ENCODE peak calls at places on chromosomes 2 and 18, in six cellular contexts. One of them, this sample, is unnamed.

GRCh38 chr2:130797493-130798435 is 39.0 kb upstream of the ARHGEF4 start:
- DNase-seq in body of pancreas: peak; percentile 88
- DNase-seq in effector memory CD4-positive, alpha-beta T cell: peak; percentile 76
- DNase-seq in SK-N-SH: peak; percentile 93
- DNase-seq in SK-N-MC: no peak
- DNase-seq in neuronal stem cell: peak; percentile 91
- DNase-seq in this sample: peak; percentile 83

GRCh38 chr2:207768891-207769596 is 662 bp downstream of the FZD5 start:
- DNase-seq in body of pancreas: peak; percentile 40
- DNase-seq in effector memory CD4-positive, alpha-beta T cell: no peak
- DNase-seq in SK-N-SH: no peak
- DNase-seq in SK-N-MC: no peak
- DNase-seq in neuronal stem cell: peak; percentile 45
- DNase-seq in this sample: peak; percentile 52

GRCh38 chr2:176188969-176189665 is 649 bp downstream of the HOXD1 start:
- DNase-seq in body of pancreas: no peak
- DNase-seq in effector memory CD4-positive, alpha-beta T cell: no peak
- DNase-seq in SK-N-SH: no peak
- DNase-seq in SK-N-MC: no peak
- DNase-seq in neuronal stem cell: no peak
- DNase-seq in this sample: no peak

GRCh38 chr2:221389909-221390308 is 182.2 kb downstream of the EPHA4 start:
- DNase-seq in body of pancreas: no peak
- DNase-seq in effector memory CD4-positive, alpha-beta T cell: no peak
- DNase-seq in SK-N-SH: no peak
- DNase-seq in SK-N-MC: no peak
- DNase-seq in neuronal stem cell: no peak
- DNase-seq in this sample: no peak

GRCh38 chr2:167140767-167141166 is 252.5 kb downstream of the XIRP2 start:
- DNase-seq in body of pancreas: peak; percentile 57
- DNase-seq in effector memory CD4-positive, alpha-beta T cell: no peak
- DNase-seq in SK-N-SH: no peak
- DNase-seq in SK-N-MC: no peak
- DNase-seq in neuronal stem cell: no peak
- DNase-seq in this sample: peak; percentile 70

GRCh38 chr18:13629841-13630747 is 96.3 kb downstream of the FAM210A start:
- DNase-seq in body of pancreas: peak; percentile 52
- DNase-seq in effector memory CD4-positive, alpha-beta T cell: no peak
- DNase-seq in SK-N-SH: peak; percentile 91
- DNase-seq in SK-N-MC: no peak
- DNase-seq in neuronal stem cell: peak; percentile 64
- DNase-seq in this sample: peak; percentile 58

GRCh38 chr2:109176489-109176888 is 47.5 kb downstream of the SH3RF3 start:
- DNase-seq in body of pancreas: no peak
- DNase-seq in effector memory CD4-positive, alpha-beta T cell: no peak
- DNase-seq in SK-N-SH: no peak
- DNase-seq in SK-N-MC: no peak
- DNase-seq in neuronal stem cell: no peak
- DNase-seq in this sample: no peak

GRCh38 chr2:120104002-120104467 is 91.2 kb downstream of the EPB41L5 start:
- DNase-seq in body of pancreas: no peak
- DNase-seq in effector memory CD4-positive, alpha-beta T cell: no peak
- DNase-seq in SK-N-SH: no peak
- DNase-seq in SK-N-MC: no peak
- DNase-seq in neuronal stem cell: no peak
- DNase-seq in this sample: no peak

GRCh38 chr2:75772908-75773630 is 62.4 kb upstream of the GCFC2 start:
- DNase-seq in body of pancreas: no peak
- DNase-seq in effector memory CD4-positive, alpha-beta T cell: no peak
- DNase-seq in SK-N-SH: no peak
- DNase-seq in SK-N-MC: no peak
- DNase-seq in neuronal stem cell: no peak
- DNase-seq in this sample: no peak

GRCh38 chr2:111884592-111884964 is 585 bp upstream of the ANAPC1 start:
- DNase-seq in body of pancreas: no peak
- DNase-seq in effector memory CD4-positive, alpha-beta T cell: no peak
- DNase-seq in SK-N-SH: no peak
- DNase-seq in SK-N-MC: no peak
- DNase-seq in neuronal stem cell: no peak
- DNase-seq in this sample: no peak

GRCh38 chr18:11150271-11150615 is 874 bp upstream of the PIEZO2 start:
- DNase-seq in body of pancreas: no peak
- DNase-seq in effector memory CD4-positive, alpha-beta T cell: no peak
- DNase-seq in SK-N-SH: no peak
- DNase-seq in SK-N-MC: peak; percentile 12
- DNase-seq in neuronal stem cell: no peak
- DNase-seq in this sample: no peak

GRCh38 chr2:190365499-190366204 is 22.3 kb downstream of the INPP1 start:
- DNase-seq in body of pancreas: no peak
- DNase-seq in effector memory CD4-positive, alpha-beta T cell: no peak
- DNase-seq in SK-N-SH: no peak
- DNase-seq in SK-N-MC: no peak
- DNase-seq in neuronal stem cell: no peak
- DNase-seq in this sample: no peak

DNA sequence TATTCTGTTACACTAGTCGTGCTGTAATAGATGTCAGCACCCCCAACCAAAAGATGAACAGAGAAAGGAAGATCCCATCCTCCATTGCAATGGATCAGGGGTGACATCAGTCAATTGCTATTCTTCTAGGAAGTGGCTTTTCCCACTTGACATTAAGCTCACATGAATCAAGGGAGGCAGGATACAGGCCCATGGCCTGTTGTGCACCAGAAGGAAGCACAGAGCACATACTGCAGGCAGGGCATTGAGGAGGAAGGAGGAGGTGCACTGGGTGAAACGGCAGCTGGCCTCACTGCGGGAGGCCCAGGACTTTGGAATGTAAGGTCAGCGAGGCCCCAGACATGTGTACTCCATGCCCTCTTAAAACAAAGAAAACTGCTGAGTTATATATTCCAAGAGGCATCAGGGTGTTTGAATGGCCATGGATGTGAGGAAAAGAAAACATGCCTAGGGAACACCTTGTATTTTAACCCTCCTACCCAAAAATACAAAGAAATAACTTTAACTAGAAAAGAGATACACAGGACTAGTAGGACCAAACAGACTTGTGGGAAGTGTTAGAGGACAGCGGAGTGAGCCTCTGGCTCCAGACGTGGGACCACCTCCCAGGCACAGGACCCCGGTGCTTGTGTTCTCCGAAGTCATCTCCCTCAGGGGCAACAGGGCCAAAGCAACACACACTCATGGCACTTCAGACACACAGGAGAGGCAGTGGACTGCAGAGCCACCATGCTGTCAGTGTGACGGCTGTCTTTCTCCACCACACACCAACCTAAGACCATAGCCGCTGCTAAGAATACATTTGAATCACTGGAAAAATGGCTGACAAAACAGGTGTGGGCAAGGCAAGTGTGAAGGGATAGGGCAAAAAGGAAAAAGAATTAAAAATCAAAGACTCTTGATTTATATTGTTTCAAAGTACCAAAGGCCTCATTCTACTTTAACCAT is 51.4 kb upstream of the RIOK3 start:
- DNase-seq in body of pancreas: peak; percentile 52
- DNase-seq in effector memory CD4-positive, alpha-beta T cell: no peak
- DNase-seq in SK-N-SH: no peak
- DNase-seq in SK-N-MC: no peak
- DNase-seq in neuronal stem cell: peak; percentile 59
- DNase-seq in this sample: peak; percentile 86
- H3K27ac ChIP-seq in body of pancreas: peak overlapping the region; percentile 55
- H3K27ac ChIP-seq in effector memory CD4-positive, alpha-beta T cell: no peak overlapping the region
- H3K27ac ChIP-seq in SK-N-SH: peak overlapping the region; percentile 27
- H3K27ac ChIP-seq in SK-N-MC: no peak overlapping the region
- H3K27ac ChIP-seq in neuronal stem cell: peak overlapping the region; percentile 62
- H3K27ac ChIP-seq in this sample: peak overlapping the region; percentile 94

GRCh38 chr2:1824202-1824905 is 80.0 kb upstream of the PXDN start:
- DNase-seq in body of pancreas: no peak
- DNase-seq in effector memory CD4-positive, alpha-beta T cell: no peak
- DNase-seq in SK-N-SH: no peak
- DNase-seq in SK-N-MC: no peak
- DNase-seq in neuronal stem cell: no peak
- DNase-seq in this sample: no peak

GRCh38 chr2:1822341-1822740 is 78.0 kb upstream of the PXDN start:
- DNase-seq in body of pancreas: no peak
- DNase-seq in effector memory CD4-positive, alpha-beta T cell: no peak
- DNase-seq in SK-N-SH: no peak
- DNase-seq in SK-N-MC: no peak
- DNase-seq in neuronal stem cell: no peak
- DNase-seq in this sample: no peak

GRCh38 chr2:1821530-1821929 is 77.2 kb upstream of the PXDN start:
- DNase-seq in body of pancreas: no peak
- DNase-seq in effector memory CD4-positive, alpha-beta T cell: no peak
- DNase-seq in SK-N-SH: no peak
- DNase-seq in SK-N-MC: no peak
- DNase-seq in neuronal stem cell: no peak
- DNase-seq in this sample: no peak

GRCh38 chr2:1825046-1825445 is 80.7 kb upstream of the PXDN start:
- DNase-seq in body of pancreas: no peak
- DNase-seq in effector memory CD4-positive, alpha-beta T cell: no peak
- DNase-seq in SK-N-SH: no peak
- DNase-seq in SK-N-MC: no peak
- DNase-seq in neuronal stem cell: no peak
- DNase-seq in this sample: no peak

GRCh38 chr2:1823187-1824169 is 79.2 kb upstream of the PXDN start:
- DNase-seq in body of pancreas: no peak
- DNase-seq in effector memory CD4-positive, alpha-beta T cell: no peak
- DNase-seq in SK-N-SH: no peak
- DNase-seq in SK-N-MC: no peak
- DNase-seq in neuronal stem cell: no peak
- DNase-seq in this sample: peak; percentile 48
- H3K4me3 ChIP-seq in body of pancreas: no peak overlapping the region
- H3K4me3 ChIP-seq in effector memory CD4-positive, alpha-beta T cell: no peak overlapping the region
- H3K4me3 ChIP-seq in SK-N-SH: no peak overlapping the region
- H3K4me3 ChIP-seq in SK-N-MC: no peak overlapping the region
- H3K4me3 ChIP-seq in neuronal stem cell: no peak overlapping the region
- H3K4me3 ChIP-seq in this sample: no peak overlapping the region

GRCh38 chr2:11785611-11785940 is 39.1 kb downstream of the LPIN1 start:
- DNase-seq in body of pancreas: no peak
- DNase-seq in effector memory CD4-positive, alpha-beta T cell: no peak
- DNase-seq in SK-N-SH: no peak
- DNase-seq in SK-N-MC: no peak
- DNase-seq in neuronal stem cell: no peak
- DNase-seq in this sample: no peak

GRCh38 chr2:11786191-11786590 is 39.8 kb downstream of the LPIN1 start:
- DNase-seq in body of pancreas: no peak
- DNase-seq in effector memory CD4-positive, alpha-beta T cell: no peak
- DNase-seq in SK-N-SH: no peak
- DNase-seq in SK-N-MC: no peak
- DNase-seq in neuronal stem cell: no peak
- DNase-seq in this sample: no peak

GRCh38 chr2:11784747-11785610 is 38.5 kb downstream of the LPIN1 start:
- DNase-seq in body of pancreas: peak; percentile 22
- DNase-seq in effector memory CD4-positive, alpha-beta T cell: peak; percentile 9
- DNase-seq in SK-N-SH: peak; percentile 91
- DNase-seq in SK-N-MC: no peak
- DNase-seq in neuronal stem cell: peak; percentile 48
- DNase-seq in this sample: peak; percentile 11

GRCh38 chr2:11787991-11788390 is 41.6 kb downstream of the LPIN1 start:
- DNase-seq in body of pancreas: no peak
- DNase-seq in effector memory CD4-positive, alpha-beta T cell: no peak
- DNase-seq in SK-N-SH: no peak
- DNase-seq in SK-N-MC: no peak
- DNase-seq in neuronal stem cell: no peak
- DNase-seq in this sample: no peak

GRCh38 chr2:11786592-11786991 is 40.2 kb downstream of the LPIN1 start:
- DNase-seq in body of pancreas: no peak
- DNase-seq in effector memory CD4-positive, alpha-beta T cell: no peak
- DNase-seq in SK-N-SH: no peak
- DNase-seq in SK-N-MC: no peak
- DNase-seq in neuronal stem cell: no peak
- DNase-seq in this sample: no peak
- H3K36me3 ChIP-seq in body of pancreas: peaks cover 11% of the 10 kb centered on the region
- H3K36me3 ChIP-seq in effector memory CD4-positive, alpha-beta T cell: peaks cover 84% of the 10 kb centered on the region
- H3K36me3 ChIP-seq in SK-N-SH: peaks cover 76% of the 10 kb centered on the region
- H3K36me3 ChIP-seq in SK-N-MC: peaks cover under 1% of the 10 kb centered on the region
- H3K36me3 ChIP-seq in neuronal stem cell: peaks cover 97% of the 10 kb centered on the region
- H3K36me3 ChIP-seq in this sample: peaks cover 53% of the 10 kb centered on the region

GRCh38 chr2:45729753-45730512 is 78.5 kb downstream of the PRKCE start:
- DNase-seq in body of pancreas: peak; percentile 36
- DNase-seq in effector memory CD4-positive, alpha-beta T cell: no peak
- DNase-seq in SK-N-SH: no peak
- DNase-seq in SK-N-MC: no peak
- DNase-seq in neuronal stem cell: no peak
- DNase-seq in this sample: no peak
- H3K27ac ChIP-seq in body of pancreas: no peak overlapping the region
- H3K27ac ChIP-seq in effector memory CD4-positive, alpha-beta T cell: no peak overlapping the region
- H3K27ac ChIP-seq in SK-N-SH: no peak overlapping the region
- H3K27ac ChIP-seq in SK-N-MC: no peak overlapping the region
- H3K27ac ChIP-seq in neuronal stem cell: no peak overlapping the region
- H3K27ac ChIP-seq in this sample: no peak overlapping the region

GRCh38 chr2:17800693-17801458 is 15.4 kb upstream of the MSGN1 start:
- DNase-seq in body of pancreas: peak; percentile 7
- DNase-seq in effector memory CD4-positive, alpha-beta T cell: no peak
- DNase-seq in SK-N-SH: no peak
- DNase-seq in SK-N-MC: no peak
- DNase-seq in neuronal stem cell: no peak
- DNase-seq in this sample: peak; percentile 94

GRCh38 chr2:17805166-17805565 is 11.1 kb upstream of the MSGN1 start:
- DNase-seq in body of pancreas: no peak
- DNase-seq in effector memory CD4-positive, alpha-beta T cell: no peak
- DNase-seq in SK-N-SH: no peak
- DNase-seq in SK-N-MC: no peak
- DNase-seq in neuronal stem cell: no peak
- DNase-seq in this sample: no peak

GRCh38 chr2:17805717-17806354 is 10.4 kb upstream of the MSGN1 start:
- DNase-seq in body of pancreas: no peak
- DNase-seq in effector memory CD4-positive, alpha-beta T cell: no peak
- DNase-seq in SK-N-SH: no peak
- DNase-seq in SK-N-MC: no peak
- DNase-seq in neuronal stem cell: no peak
- DNase-seq in this sample: peak; percentile 85

GRCh38 chr2:17803492-17803891 is 12.8 kb upstream of the MSGN1 start:
- DNase-seq in body of pancreas: no peak
- DNase-seq in effector memory CD4-positive, alpha-beta T cell: no peak
- DNase-seq in SK-N-SH: no peak
- DNase-seq in SK-N-MC: no peak
- DNase-seq in neuronal stem cell: no peak
- DNase-seq in this sample: no peak

DNA sequence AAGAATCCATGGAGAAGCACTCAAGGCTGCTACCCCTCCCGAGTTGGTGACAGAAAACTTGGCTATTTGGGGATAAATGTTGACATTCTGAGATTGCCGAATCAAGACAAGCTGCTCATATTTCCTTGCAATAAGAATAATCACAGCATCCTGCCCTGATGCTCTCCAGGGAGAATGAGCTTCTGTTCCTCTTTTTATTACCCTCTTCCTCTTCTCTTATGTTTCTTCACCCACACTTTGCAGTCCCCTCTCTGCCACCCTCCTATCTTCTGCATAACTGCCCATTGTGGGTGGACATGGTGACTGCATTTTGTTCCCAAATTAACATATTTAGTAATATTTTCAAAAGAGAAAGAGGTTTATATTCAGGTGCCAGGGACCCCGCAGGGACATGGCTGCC is 11.9 kb upstream of the MSGN1 start:
- DNase-seq in body of pancreas: peak; percentile 4
- DNase-seq in effector memory CD4-positive, alpha-beta T cell: no peak
- DNase-seq in SK-N-SH: no peak
- DNase-seq in SK-N-MC: no peak
- DNase-seq in neuronal stem cell: no peak
- DNase-seq in this sample: no peak
- H3K4me3 ChIP-seq in body of pancreas: no peak overlapping the region
- H3K4me3 ChIP-seq in effector memory CD4-positive, alpha-beta T cell: no peak overlapping the region
- H3K4me3 ChIP-seq in SK-N-SH: no peak overlapping the region
- H3K4me3 ChIP-seq in SK-N-MC: no peak overlapping the region
- H3K4me3 ChIP-seq in neuronal stem cell: no peak overlapping the region
- H3K4me3 ChIP-seq in this sample: no peak overlapping the region

This sample was measured in SJCRH30.